ENCODE peak calls at places on chromosomes 3 and 15, in five cellular contexts. One of them, this sample, is unnamed. For H3K27me3 and H3K4me1, the result is how much of the 10 kb centered on the place peaks cover.

GRCh38 chr15:74393423-74393822 is 26.0 kb upstream of the CYP11A1 start:
- DNase-seq in cardiac muscle cell: no peak
- DNase-seq in endodermal cell: no peak
- DNase-seq in CD8-positive, alpha-beta T cell: no peak
- DNase-seq in hepatocyte: no peak
- DNase-seq in this sample: no peak

GRCh38 chr3:49704629-49705028 is 14.9 kb downstream of the AMIGO3 start:
- DNase-seq in cardiac muscle cell: no peak
- DNase-seq in CD8-positive, alpha-beta T cell: no peak
- DNase-seq in hepatocyte: no peak
- DNase-seq in endodermal cell: no peak
- DNase-seq in this sample: no peak

GRCh38 chr15:60387321-60387720 is 10.5 kb downstream of the ANXA2 start:
- DNase-seq in endodermal cell: no peak
- DNase-seq in CD8-positive, alpha-beta T cell: no peak
- DNase-seq in cardiac muscle cell: no peak
- DNase-seq in hepatocyte: no peak
- DNase-seq in this sample: no peak

GRCh38 chr3:72657666-72658065 is 190.6 kb downstream of the SHQ1 start:
- DNase-seq in endodermal cell: no peak
- DNase-seq in cardiac muscle cell: no peak
- DNase-seq in hepatocyte: no peak
- DNase-seq in CD8-positive, alpha-beta T cell: peak
- DNase-seq in this sample: no peak

GRCh38 chr3:142117052-142117451 is 32.3 kb downstream of the TFDP2 start:
- DNase-seq in cardiac muscle cell: peak
- DNase-seq in endodermal cell: no peak
- DNase-seq in CD8-positive, alpha-beta T cell: no peak
- DNase-seq in hepatocyte: no peak
- DNase-seq in this sample: no peak

GRCh38 chr15:95169701-95170459 is 938.5 kb downstream of the MCTP2 start:
- DNase-seq in endodermal cell: no peak
- DNase-seq in hepatocyte: peak
- DNase-seq in cardiac muscle cell: no peak
- DNase-seq in CD8-positive, alpha-beta T cell: no peak
- DNase-seq in this sample: no peak

GRCh38 chr15:62756326-62756994 is 286.1 kb upstream of the TPM1 start:
- DNase-seq in endodermal cell: no peak
- DNase-seq in hepatocyte: no peak
- DNase-seq in cardiac muscle cell: no peak
- DNase-seq in CD8-positive, alpha-beta T cell: no peak
- DNase-seq in this sample: no peak

GRCh38 chr3:87461036-87461435 is 184.7 kb upstream of the POU1F1 start:
- DNase-seq in hepatocyte: no peak
- DNase-seq in cardiac muscle cell: no peak
- DNase-seq in CD8-positive, alpha-beta T cell: no peak
- DNase-seq in endodermal cell: no peak
- DNase-seq in this sample: no peak

GRCh38 chr3:192354687-192355086 is 372.7 kb downstream of the FGF12 start:
- DNase-seq in endodermal cell: no peak
- DNase-seq in hepatocyte: no peak
- DNase-seq in cardiac muscle cell: no peak
- DNase-seq in CD8-positive, alpha-beta T cell: no peak
- DNase-seq in this sample: no peak

GRCh38 chr3:184428561-184429175 is 48.8 kb downstream of the CHRD start:
- DNase-seq in cardiac muscle cell: no peak
- DNase-seq in hepatocyte: no peak
- DNase-seq in CD8-positive, alpha-beta T cell: no peak
- DNase-seq in endodermal cell: no peak
- DNase-seq in this sample: no peak

GRCh38 chr3:30551266-30551665 is 55.1 kb upstream of the TGFBR2 start:
- DNase-seq in endodermal cell: peak
- DNase-seq in cardiac muscle cell: no peak
- DNase-seq in hepatocyte: no peak
- DNase-seq in CD8-positive, alpha-beta T cell: no peak
- DNase-seq in this sample: no peak

GRCh38 chr3:102449341-102449740 is 14.5 kb downstream of the ZPLD1 start:
- DNase-seq in endodermal cell: no peak
- DNase-seq in cardiac muscle cell: peak
- DNase-seq in CD8-positive, alpha-beta T cell: no peak
- DNase-seq in hepatocyte: no peak
- DNase-seq in this sample: no peak

GRCh38 chr15:59632714-59633113 is 21.1 kb downstream of the GCNT3 start:
- DNase-seq in endodermal cell: peak
- DNase-seq in hepatocyte: peak
- DNase-seq in CD8-positive, alpha-beta T cell: no peak
- DNase-seq in cardiac muscle cell: peak
- DNase-seq in this sample: no peak

GRCh38 chr3:108662141-108662738 is 72.7 kb downstream of the DZIP3 start:
- DNase-seq in endodermal cell: peak
- DNase-seq in hepatocyte: peak
- DNase-seq in CD8-positive, alpha-beta T cell: no peak
- DNase-seq in cardiac muscle cell: peak
- DNase-seq in this sample: no peak

GRCh38 chr15:77346637-77347036 is 73.3 kb downstream of the PEAK1 start:
- DNase-seq in CD8-positive, alpha-beta T cell: no peak
- DNase-seq in hepatocyte: no peak
- DNase-seq in endodermal cell: no peak
- DNase-seq in cardiac muscle cell: no peak
- DNase-seq in this sample: no peak

GRCh38 chr3:192409203-192409837 is 318.0 kb downstream of the FGF12 start:
- DNase-seq in hepatocyte: peak
- DNase-seq in CD8-positive, alpha-beta T cell: no peak
- DNase-seq in endodermal cell: peak
- DNase-seq in cardiac muscle cell: peak
- DNase-seq in this sample: no peak

GRCh38 chr3:17783426-17783825 is 41.0 kb upstream of the TBC1D5 start:
- DNase-seq in hepatocyte: no peak
- DNase-seq in endodermal cell: no peak
- DNase-seq in CD8-positive, alpha-beta T cell: no peak
- DNase-seq in cardiac muscle cell: no peak
- DNase-seq in this sample: no peak

GRCh38 chr3:154275965-154276364 is 48.3 kb downstream of the DHX36 start:
- DNase-seq in endodermal cell: no peak
- DNase-seq in hepatocyte: no peak
- DNase-seq in cardiac muscle cell: no peak
- DNase-seq in CD8-positive, alpha-beta T cell: no peak
- DNase-seq in this sample: no peak

GRCh38 chr3:71348831-71349230 is 234.7 kb downstream of the FOXP1 start:
- DNase-seq in hepatocyte: no peak
- DNase-seq in CD8-positive, alpha-beta T cell: no peak
- DNase-seq in cardiac muscle cell: no peak
- DNase-seq in endodermal cell: no peak
- DNase-seq in this sample: no peak

GRCh38 chr3:45644063-45644462 is 45.1 kb upstream of the SACM1L start:
- DNase-seq in endodermal cell: no peak
- DNase-seq in hepatocyte: no peak
- DNase-seq in cardiac muscle cell: peak
- DNase-seq in CD8-positive, alpha-beta T cell: no peak
- DNase-seq in this sample: no peak

GRCh38 chr3:126100688-126101301 is 16.9 kb upstream of the SLC41A3 start:
- DNase-seq in cardiac muscle cell: no peak
- DNase-seq in hepatocyte: no peak
- DNase-seq in CD8-positive, alpha-beta T cell: no peak
- DNase-seq in endodermal cell: no peak
- DNase-seq in this sample: no peak

GRCh38 chr3:133448478-133449122 is 48.7 kb downstream of the BFSP2 start:
- DNase-seq in endodermal cell: no peak
- DNase-seq in hepatocyte: no peak
- DNase-seq in CD8-positive, alpha-beta T cell: no peak
- DNase-seq in cardiac muscle cell: no peak
- DNase-seq in this sample: no peak

GRCh38 chr3:162112719-162113118 is 616.1 kb downstream of the OTOL1 start:
- DNase-seq in CD8-positive, alpha-beta T cell: no peak
- DNase-seq in hepatocyte: no peak
- DNase-seq in cardiac muscle cell: no peak
- DNase-seq in endodermal cell: no peak
- DNase-seq in this sample: no peak

GRCh38 chr3:195139876-195140240 is 131.1 kb downstream of the XXYLT1 start:
- DNase-seq in hepatocyte: peak
- DNase-seq in cardiac muscle cell: no peak
- DNase-seq in CD8-positive, alpha-beta T cell: no peak
- DNase-seq in endodermal cell: no peak
- DNase-seq in this sample: no peak

GRCh38 chr3:27209595-27210264 is 159.5 kb downstream of the NEK10 start:
- DNase-seq in CD8-positive, alpha-beta T cell: no peak
- DNase-seq in cardiac muscle cell: no peak
- DNase-seq in endodermal cell: no peak
- DNase-seq in hepatocyte: no peak
- DNase-seq in this sample: no peak

GRCh38 chr3:178084938-178085816 is 451.1 kb upstream of the KCNMB2 start:
- DNase-seq in CD8-positive, alpha-beta T cell: no peak
- DNase-seq in hepatocyte: peak
- DNase-seq in endodermal cell: peak
- DNase-seq in cardiac muscle cell: peak
- DNase-seq in this sample: no peak

GRCh38 chr3:100175637-100176250 is 61.4 kb upstream of the FILIP1L start:
- DNase-seq in endodermal cell: no peak
- DNase-seq in cardiac muscle cell: no peak
- DNase-seq in hepatocyte: no peak
- DNase-seq in CD8-positive, alpha-beta T cell: no peak
- DNase-seq in this sample: no peak

GRCh38 chr3:33060609-33061337 is 36.2 kb downstream of the GLB1 start:
- DNase-seq in cardiac muscle cell: no peak
- DNase-seq in CD8-positive, alpha-beta T cell: no peak
- DNase-seq in endodermal cell: no peak
- DNase-seq in hepatocyte: peak
- DNase-seq in this sample: peak

GRCh38 chr3:194749631-194750271 is 64.1 kb downstream of the FAM43A start:
- DNase-seq in hepatocyte: peak
- DNase-seq in endodermal cell: no peak
- DNase-seq in cardiac muscle cell: no peak
- DNase-seq in CD8-positive, alpha-beta T cell: no peak
- DNase-seq in this sample: no peak

GRCh38 chr3:39180183-39180545 is 12.2 kb downstream of the XIRP1 start:
- DNase-seq in endodermal cell: no peak
- DNase-seq in cardiac muscle cell: no peak
- DNase-seq in CD8-positive, alpha-beta T cell: no peak
- DNase-seq in hepatocyte: no peak
- DNase-seq in this sample: no peak

GRCh38 chr3:111577798-111578685 is 17.1 kb downstream of the ZBED2 start:
- DNase-seq in CD8-positive, alpha-beta T cell: no peak
- DNase-seq in cardiac muscle cell: peak
- DNase-seq in hepatocyte: peak
- DNase-seq in endodermal cell: no peak
- DNase-seq in this sample: no peak

GRCh38 chr3:41698931-41699330 is 263.0 kb downstream of the ULK4 start:
- DNase-seq in cardiac muscle cell: no peak
- DNase-seq in endodermal cell: no peak
- DNase-seq in CD8-positive, alpha-beta T cell: no peak
- DNase-seq in hepatocyte: no peak
- DNase-seq in this sample: no peak

GRCh38 chr3:184321666-184322065 is 7.3 kb downstream of the EIF4G1 start:
- DNase-seq in CD8-positive, alpha-beta T cell: no peak
- DNase-seq in cardiac muscle cell: no peak
- DNase-seq in endodermal cell: no peak
- DNase-seq in hepatocyte: no peak
- DNase-seq in this sample: no peak

GRCh38 chr3:13682331-13683013 is 133.5 kb downstream of the FBLN2 start:
- DNase-seq in CD8-positive, alpha-beta T cell: no peak
- DNase-seq in endodermal cell: no peak
- DNase-seq in cardiac muscle cell: no peak
- DNase-seq in hepatocyte: no peak
- DNase-seq in this sample: no peak
- H3K27me3 ChIP-seq in CD8-positive, alpha-beta T cell: under half
- H3K27me3 ChIP-seq in endodermal cell: under half
- H3K27me3 ChIP-seq in cardiac muscle cell: under half
- H3K27me3 ChIP-seq in hepatocyte: under half
- H3K27me3 ChIP-seq in this sample: under half

DNA sequence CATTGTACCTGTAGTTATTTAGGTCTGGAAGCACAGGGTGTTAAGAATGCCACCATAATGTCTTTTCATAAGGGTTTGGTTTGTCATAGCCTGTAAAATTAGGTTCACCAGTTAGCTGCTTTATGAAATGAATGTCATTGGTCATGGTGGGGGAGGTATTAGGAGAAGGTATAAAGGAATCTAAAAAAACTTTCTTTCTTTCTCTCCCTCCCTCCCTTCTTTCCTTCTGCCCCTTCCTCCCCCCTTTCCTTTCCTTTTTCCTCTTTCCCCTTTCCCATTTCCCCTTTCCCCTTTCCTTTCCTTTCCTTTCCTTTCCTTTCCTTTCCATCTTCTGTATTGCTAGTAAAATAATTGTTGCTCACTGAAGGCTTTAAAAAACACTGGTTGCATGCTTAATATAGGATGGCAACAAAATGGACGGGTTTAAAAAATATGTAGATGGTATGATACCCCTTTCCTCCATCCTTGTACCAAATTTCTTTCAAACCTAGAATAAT is 9.6 kb downstream of the ATP2C1 start:
- DNase-seq in cardiac muscle cell: no peak
- DNase-seq in CD8-positive, alpha-beta T cell: no peak
- DNase-seq in endodermal cell: no peak
- DNase-seq in hepatocyte: no peak
- DNase-seq in this sample: no peak
- H3K4me1 ChIP-seq in cardiac muscle cell: under half
- H3K4me1 ChIP-seq in CD8-positive, alpha-beta T cell: under half
- H3K4me1 ChIP-seq in endodermal cell: under half
- H3K4me1 ChIP-seq in hepatocyte: under half
- H3K4me1 ChIP-seq in this sample: under half

GRCh38 chr3:181705081-181705480 is 6.6 kb upstream of the SOX2 start:
- DNase-seq in hepatocyte: no peak
- DNase-seq in CD8-positive, alpha-beta T cell: no peak
- DNase-seq in endodermal cell: peak
- DNase-seq in cardiac muscle cell: no peak
- DNase-seq in this sample: no peak

GRCh38 chr3:181700168-181701087 is 11.3 kb upstream of the SOX2 start:
- DNase-seq in cardiac muscle cell: peak
- DNase-seq in CD8-positive, alpha-beta T cell: no peak
- DNase-seq in endodermal cell: peak
- DNase-seq in hepatocyte: peak
- DNase-seq in this sample: no peak

GRCh38 chr3:181704421-181705066 is 7.2 kb upstream of the SOX2 start:
- DNase-seq in CD8-positive, alpha-beta T cell: no peak
- DNase-seq in hepatocyte: no peak
- DNase-seq in cardiac muscle cell: no peak
- DNase-seq in endodermal cell: peak
- DNase-seq in this sample: no peak

GRCh38 chr3:181707980-181708379 is 3.7 kb upstream of the SOX2 start:
- DNase-seq in CD8-positive, alpha-beta T cell: no peak
- DNase-seq in cardiac muscle cell: no peak
- DNase-seq in endodermal cell: peak
- DNase-seq in hepatocyte: no peak
- DNase-seq in this sample: no peak

GRCh38 chr3:181703701-181704420 is 7.9 kb upstream of the SOX2 start:
- DNase-seq in endodermal cell: peak
- DNase-seq in hepatocyte: no peak
- DNase-seq in CD8-positive, alpha-beta T cell: no peak
- DNase-seq in cardiac muscle cell: no peak
- DNase-seq in this sample: no peak
- H3K27me3 ChIP-seq in endodermal cell: half or more
- H3K27me3 ChIP-seq in hepatocyte: half or more
- H3K27me3 ChIP-seq in CD8-positive, alpha-beta T cell: half or more
- H3K27me3 ChIP-seq in cardiac muscle cell: half or more
- H3K27me3 ChIP-seq in this sample: under half

GRCh38 chr3:61638721-61639120 is 77.3 kb downstream of the PTPRG start:
- DNase-seq in CD8-positive, alpha-beta T cell: no peak
- DNase-seq in endodermal cell: no peak
- DNase-seq in hepatocyte: no peak
- DNase-seq in cardiac muscle cell: no peak
- DNase-seq in this sample: no peak
- H3K4me1 ChIP-seq in CD8-positive, alpha-beta T cell: under half
- H3K4me1 ChIP-seq in endodermal cell: under half
- H3K4me1 ChIP-seq in hepatocyte: under half
- H3K4me1 ChIP-seq in cardiac muscle cell: under half
- H3K4me1 ChIP-seq in this sample: under half

GRCh38 chr15:66098019-66098363 is 155.6 kb downstream of the MEGF11 start:
- DNase-seq in CD8-positive, alpha-beta T cell: no peak
- DNase-seq in hepatocyte: no peak
- DNase-seq in cardiac muscle cell: no peak
- DNase-seq in endodermal cell: peak
- DNase-seq in this sample: no peak
- H3K27me3 ChIP-seq in CD8-positive, alpha-beta T cell: under half
- H3K27me3 ChIP-seq in hepatocyte: under half
- H3K27me3 ChIP-seq in cardiac muscle cell: under half
- H3K27me3 ChIP-seq in endodermal cell: under half
- H3K27me3 ChIP-seq in this sample: under half